ENCODE peak calls at places on chromosomes 2 and 18, in nine cellular contexts. O is GM23248; M is CD8-positive, alpha-beta T cell; A is aorta; T is T-helper 1 cell; E is stimulated activated CD4-positive, alpha-beta T cell treated with anti-CD3 and anti-CD28 coated beads, Interleukin-1b, Interleukin-23, amount 100 ng/mL, for 4 hours; I is lung; D is IMR-90; X is lower leg skin. R is an unnamed sample.

GRCh38 chr2:127343277-127343676 is 44.5 kb downstream of the MAP3K2 start:
- DNase-seq in O (no peak), M (no peak), A (no peak), T (no peak), E (no peak), I (no peak), D (no peak), X (no peak), R (no peak)

GRCh38 chr2:25286025-25286400 is 55.7 kb downstream of the DNMT3A start:
- DNase-seq in O (no peak), M (peak; percentile 77), A (peak; percentile 75), T (peak; percentile 90), E (peak; percentile 36), I (no peak), D (no peak), X (no peak), R (no peak)

GRCh38 chr2:72669121-72669520 is 156.7 kb downstream of the EXOC6B start:
- DNase-seq in O (peak; percentile 89), M (no peak), A (no peak), T (no peak), E (no peak), I (no peak), D (peak; percentile 77), X (no peak), R (no peak)

GRCh38 chr2:237180987-237181386 is 95.3 kb downstream of the COPS8 start:
- DNase-seq in O (no peak), M (no peak), A (no peak), T (no peak), E (no peak), I (no peak), D (no peak), X (peak; percentile 50), R (no peak)

GRCh38 chr2:196334710-196335109 is 163.3 kb upstream of the STK17B start:
- DNase-seq in O (peak; percentile 16), M (no peak), A (no peak), T (no peak), E (no peak), I (no peak), D (peak; percentile 57), X (no peak), R (no peak)

GRCh38 chr2:116832148-116832547 is 982.3 kb upstream of the DDX18 start:
- DNase-seq in O (no peak), M (no peak), A (no peak), T (no peak), E (no peak), I (no peak), D (no peak), X (no peak), R (no peak)

GRCh38 chr18:49767111-49768050 is 46.0 kb downstream of the ACAA2 start:
- DNase-seq in O (no peak), M (no peak), A (no peak), T (no peak), E (no peak), I (no peak), D (no peak), X (peak; percentile 65), R (no peak)

GRCh38 chr2:159797468-159798375 is at the start of gene CD302:
- DNase-seq in O (peak; percentile 87), M (peak; percentile 29), A (peak; percentile 87), T (no peak), E (peak; percentile 33), I (peak; percentile 78), D (peak; percentile 45), X (peak; percentile 94), R (peak; percentile 34)

GRCh38 chr2:221552282-221552681 is 19.8 kb downstream of the EPHA4 start:
- DNase-seq in O (no peak), M (no peak), A (no peak), T (no peak), E (no peak), I (no peak), D (no peak), X (no peak), R (no peak)

GRCh38 chr2:227661019-227661726 is 5.4 kb upstream of the SCYGR5 start:
- DNase-seq in O (no peak), M (no peak), A (no peak), T (no peak), E (no peak), I (no peak), D (no peak), X (no peak), R (no peak)

GRCh38 chr18:62795813-62796212 is 80.5 kb downstream of the PHLPP1 start:
- DNase-seq in O (no peak), M (no peak), A (no peak), T (no peak), E (no peak), I (no peak), D (no peak), X (no peak), R (no peak)

GRCh38 chr2:10412380-10412779 is 35.7 kb downstream of the ODC1 start:
- DNase-seq in O (peak; percentile 63), M (no peak), A (no peak), T (peak; percentile 45), E (no peak), I (no peak), D (peak; percentile 52), X (no peak), R (no peak)

GRCh38 chr2:119022678-119023077 is 80.7 kb downstream of the MARCO start:
- DNase-seq in O (no peak), M (no peak), A (no peak), T (no peak), E (no peak), I (no peak), D (no peak), X (no peak), R (no peak)

GRCh38 chr2:168583710-168584521 is 127.8 kb downstream of the CERS6 start:
- DNase-seq in O (peak; percentile 78), M (no peak), A (no peak), T (no peak), E (no peak), I (no peak), D (peak; percentile 67), X (no peak), R (no peak)

GRCh38 chr2:168482245-168482644 is 26.2 kb downstream of the CERS6 start:
- DNase-seq in O (no peak), M (no peak), A (no peak), T (no peak), E (no peak), I (no peak), D (no peak), X (no peak), R (no peak)

GRCh38 chr2:195477248-195477995 is 179.6 kb upstream of the SLC39A10 start:
- DNase-seq in O (peak; percentile 63), M (no peak), A (no peak), T (peak; percentile 80), E (no peak), I (no peak), D (peak; percentile 87), X (no peak), R (no peak)

GRCh38 chr2:28345619-28346018 is 47.0 kb upstream of the FOSL2 start:
- DNase-seq in O (no peak), M (no peak), A (no peak), T (no peak), E (no peak), I (no peak), D (no peak), X (no peak), R (no peak)

GRCh38 chr2:121031568-121032340 is 253.2 kb downstream of the TFCP2L1 start:
- DNase-seq in O (no peak), M (no peak), A (no peak), T (no peak), E (no peak), I (peak; percentile 15), D (no peak), X (peak; percentile 72), R (no peak)

GRCh38 chr2:152223997-152224396 is 48.4 kb upstream of the STAM2 start:
- DNase-seq in O (no peak), M (no peak), A (no peak), T (no peak), E (no peak), I (no peak), D (peak; percentile 1), X (no peak), R (no peak)

GRCh38 chr2:181574321-181574720 is 82.6 kb downstream of the CERKL start:
- DNase-seq in O (no peak), M (no peak), A (no peak), T (no peak), E (no peak), I (no peak), D (no peak), X (no peak), R (no peak)

GRCh38 chr18:2847341-2848144 is 737 bp downstream of the EMILIN2 start:
- DNase-seq in O (peak; percentile 68), M (no peak), A (peak; percentile 57), T (peak; percentile 18), E (peak; percentile 44), I (no peak), D (no peak), X (peak; percentile 90), R (peak; percentile 62)

GRCh38 chr2:10097352-10098148 is 17.3 kb upstream of the CYS1 start:
- DNase-seq in O (peak; percentile 87), M (peak; percentile 39), A (peak; percentile 75), T (no peak), E (peak; percentile 36), I (peak; percentile 52), D (peak; percentile 43), X (peak; percentile 91), R (peak; percentile 86)

GRCh38 chr2:38244306-38244705 is 132.8 kb downstream of the ATL2 start:
- DNase-seq in O (no peak), M (no peak), A (no peak), T (no peak), E (no peak), I (no peak), D (no peak), X (no peak), R (no peak)